ENCODE peak calls at places on chromosomes 2 and 18, in five cellular contexts. C, J, Q, E and R are unnamed samples.

GRCh38 chr2:10285578-10286198 is 17.0 kb upstream of the HPCAL1 start:
- DNase-seq in Q (peak; percentile 88), E (no peak), C (peak; percentile 79), J (peak; percentile 78), R (peak; percentile 7)

GRCh38 chr2:121429119-121429903 is 101.4 kb upstream of the RNU4ATAC start:
- DNase-seq in Q (no peak), E (no peak), C (no peak), J (no peak), R (peak; percentile 50)

GRCh38 chr2:37616674-37616999 is 54.8 kb downstream of the CDC42EP3 start:
- DNase-seq in Q (no peak), J (no peak), E (no peak), C (no peak), R (peak; percentile 80)

GRCh38 chr2:166700079-166700478 is 188.2 kb upstream of the XIRP2 start:
- DNase-seq in Q (no peak), J (no peak), C (no peak), E (no peak), R (peak; percentile 36)

GRCh38 chr2:66427219-66427768 is 7.6 kb upstream of the MEIS1 start:
- DNase-seq in C (no peak), E (no peak), J (no peak), Q (no peak), R (no peak)

GRCh38 chr2:205682239-205683021 is at the start of gene NRP2:
- DNase-seq in Q (peak; percentile 90), C (peak; percentile 45), E (no peak), J (peak; percentile 80), R (peak; percentile 91)

GRCh38 chr2:240959941-240960308 is 38.5 kb upstream of the SNED1 start:
- DNase-seq in J (no peak), E (no peak), C (no peak), Q (no peak), R (no peak)

GRCh38 chr2:197871780-197872456 is 67.5 kb downstream of the PLCL1 start:
- DNase-seq in C (no peak), E (no peak), J (no peak), Q (no peak), R (no peak)

GRCh38 chr2:136118819-136119716 is 1.1 kb upstream of the CXCR4 start:
- DNase-seq in Q (peak; percentile 98), J (peak; percentile 61), C (no peak), E (no peak), R (no peak)

GRCh38 chr2:45909677-45910191 is 258.3 kb downstream of the PRKCE start:
- DNase-seq in C (no peak), E (no peak), Q (no peak), J (no peak), R (peak; percentile 10)

GRCh38 chr2:207332473-207333212 is 166.9 kb upstream of the KLF7 start:
- DNase-seq in E (no peak), Q (no peak), J (no peak), C (no peak), R (peak; percentile 60)

GRCh38 chr2:27208486-27209050 is 3.3 kb upstream of the ATRAID start:
- DNase-seq in E (peak; percentile 90), C (no peak), J (no peak), Q (no peak), R (no peak)

GRCh38 chr2:181281206-181281832 is 175.9 kb upstream of the ITGA4 start:
- DNase-seq in C (no peak), Q (no peak), J (no peak), E (no peak), R (no peak)

GRCh38 chr2:216215991-216216390 is 106.8 kb downstream of the XRCC5 start:
- DNase-seq in C (no peak), J (no peak), Q (no peak), E (no peak), R (peak; percentile 62)

GRCh38 chr2:241903121-241904010 is 33.8 kb downstream of the RTP5 start:
- DNase-seq in E (no peak), Q (peak; percentile 64), J (no peak), C (no peak), R (no peak)

GRCh38 chr2:47198985-47199451 is 43.9 kb upstream of the STPG4 start:
- DNase-seq in C (no peak), E (peak; percentile 74), J (no peak), Q (no peak), R (peak; percentile 100)

GRCh38 chr2:126779286-126779605 is 119.4 kb upstream of the TEX51 start:
- DNase-seq in J (no peak), E (no peak), C (no peak), Q (peak; percentile 63), R (no peak)

GRCh38 chr2:126776701-126777619 is 121.0 kb downstream of the GYPC start:
- DNase-seq in J (peak; percentile 87), C (peak; percentile 78), E (peak; percentile 10), Q (peak; percentile 95), R (peak; percentile 84)

GRCh38 chr2:126778561-126779285 is 120.0 kb upstream of the TEX51 start:
- DNase-seq in E (no peak), C (no peak), J (no peak), Q (peak; percentile 60), R (no peak)

GRCh38 chr2:126776255-126776654 is 120.3 kb downstream of the GYPC start:
- DNase-seq in C (no peak), Q (peak; percentile 76), E (no peak), J (peak; percentile 30), R (no peak)

GRCh38 chr2:126777620-126777978 is 121.1 kb upstream of the TEX51 start:
- DNase-seq in C (no peak), Q (no peak), J (no peak), E (no peak), R (no peak)
- H3K4me3 ChIP-seq in C (peak overlapping the region; percentile 68), Q (peak overlapping the region; percentile 53), J (peak overlapping the region; percentile 61), E (no peak overlapping the region), R (no peak overlapping the region)

GRCh38 chr18:54004828-54005227 is 219.6 kb downstream of the MBD2 start:
- DNase-seq in C (no peak), J (no peak), Q (no peak), E (no peak), R (peak; percentile 73)

GRCh38 chr18:54003195-54003594 is 221.3 kb downstream of the MBD2 start:
- DNase-seq in E (no peak), C (no peak), J (no peak), Q (no peak), R (no peak)
- TF ChIP-seq CTCF in E (no peak), C (no peak), J (no peak), Q (no peak), R (no peak)

DNA sequence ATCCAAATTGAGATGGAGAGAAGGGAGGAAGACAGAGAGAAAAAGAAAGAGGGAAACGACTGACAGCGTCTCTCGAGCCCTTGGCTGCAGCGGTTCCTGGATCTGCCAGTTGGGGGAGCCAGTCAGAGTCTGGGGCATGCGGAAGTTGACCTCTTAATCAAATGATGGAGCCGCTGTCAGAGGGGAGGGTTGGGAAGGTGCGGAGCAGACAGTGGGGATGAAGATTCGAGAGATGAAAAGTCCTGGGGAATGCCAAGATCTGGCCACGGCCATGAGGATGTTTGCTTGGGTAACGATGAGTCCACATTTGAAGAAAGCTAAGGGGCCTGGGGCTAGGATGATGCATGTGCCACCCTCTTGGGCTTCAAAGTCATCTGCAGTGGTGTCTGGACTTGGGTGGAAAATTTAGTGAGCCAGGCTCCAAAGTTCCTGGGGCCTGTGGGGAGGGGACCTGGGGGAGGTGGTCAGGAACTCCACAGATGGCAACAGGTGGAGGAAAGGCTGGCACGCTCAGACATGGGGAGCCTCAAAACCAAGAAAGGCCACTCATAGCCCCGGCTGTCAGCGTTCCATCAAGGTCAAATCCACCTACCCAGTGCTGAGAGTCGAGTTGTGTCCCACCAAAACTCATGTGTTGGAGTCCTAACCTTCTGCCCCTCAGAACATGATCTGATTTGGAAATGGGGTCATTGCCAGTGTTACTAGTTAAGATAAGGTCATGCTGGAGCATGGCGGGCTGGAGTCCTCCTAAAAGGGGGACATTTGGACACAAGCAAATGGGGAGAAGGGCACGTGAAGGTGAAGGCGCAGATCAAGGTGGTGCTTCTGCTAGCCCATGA is 200.1 kb downstream of the NDUFA10 start:
- DNase-seq in C (no peak), Q (peak; percentile 46), E (no peak), J (no peak), R (no peak)
- H3K4me3 ChIP-seq in C (no peak overlapping the region), Q (no peak overlapping the region), E (no peak overlapping the region), J (no peak overlapping the region), R (no peak overlapping the region)

DNA sequence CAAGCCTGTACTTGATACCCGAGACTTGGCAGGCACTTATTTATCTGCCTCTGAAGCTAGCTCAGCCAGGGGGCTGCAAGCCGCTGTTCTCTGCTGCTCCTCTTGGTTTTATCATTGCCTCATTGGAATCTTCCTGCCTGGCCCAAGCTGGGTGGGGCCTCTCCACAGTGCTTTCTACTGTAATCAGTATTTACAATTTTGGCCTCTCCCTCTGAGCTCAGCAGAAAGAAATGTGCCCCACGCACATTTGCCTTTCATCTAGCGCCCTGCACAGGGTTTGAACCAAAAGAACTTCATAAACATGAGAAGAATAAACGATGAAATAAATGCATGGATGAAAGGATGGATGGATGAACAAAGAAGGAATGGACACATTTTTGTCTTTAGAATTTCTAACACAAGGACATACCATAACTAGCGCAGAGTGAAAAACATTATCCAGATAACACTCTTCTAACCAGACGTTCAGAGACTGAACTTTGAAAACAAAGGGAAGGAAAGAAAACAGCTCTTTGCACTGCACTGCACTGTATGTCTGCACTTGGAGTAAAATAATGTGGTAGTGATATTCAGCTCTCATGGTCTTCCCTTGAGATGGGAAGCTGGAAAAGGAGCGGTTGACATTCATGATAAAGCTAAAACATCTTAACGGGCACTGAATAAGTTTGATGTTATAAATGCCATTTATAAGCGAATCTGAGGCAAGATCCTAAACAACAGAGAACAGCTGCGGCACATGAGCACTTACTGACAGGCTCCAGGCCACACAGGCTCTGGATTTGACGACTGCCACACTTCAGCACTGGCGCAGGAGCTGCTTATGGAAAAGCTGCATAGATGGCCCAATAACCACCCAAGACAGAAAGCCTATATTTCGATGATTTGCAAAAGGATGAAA is 86.8 kb upstream of the SP3 start:
- DNase-seq in E (no peak), C (no peak), J (no peak), Q (no peak), R (peak; percentile 85)
- TF ChIP-seq CTCF in E (no peak), C (no peak), J (no peak), Q (no peak), R (peak; percentile 34)

GRCh38 chr2:96260404-96261260 is 5.2 kb downstream of the TMEM127 start:
- DNase-seq in C (no peak), E (no peak), J (peak; percentile 55), Q (no peak), R (peak; percentile 90)
- H3K4me3 ChIP-seq in C (no peak overlapping the region), E (no peak overlapping the region), J (peak overlapping the region; percentile 23), Q (peak overlapping the region; percentile 7), R (peak overlapping the region; percentile 7)